ENCODE peak calls at places on chromosomes 16 and 17, in four cellular contexts. L is K562, C is GM12878, V is HepG2. B is an unnamed sample.

GRCh38 chr17:43988301-43988700 is 16.1 kb upstream of the NAGS start:
- DNase-seq in L (no peak), C (no peak), V (no peak), B (no peak)

GRCh38 chr17:59845595-59846390 is 47.0 kb downstream of the TUBD1 start:
- DNase-seq in L (peak; percentile 32), C (no peak), V (peak; percentile 89), B (no peak)

GRCh38 chr16:29818082-29818481 is 2.1 kb downstream of the PAGR1 start:
- DNase-seq in L (no peak), C (no peak), V (no peak), B (no peak)

GRCh38 chr17:4208228-4208627 is 55.6 kb downstream of the ANKFY1 start:
- DNase-seq in L (no peak), C (no peak), V (no peak), B (no peak)

GRCh38 chr16:85072947-85073346 is 39.3 kb downstream of the CIBAR2 start:
- DNase-seq in L (no peak), C (no peak), V (no peak), B (no peak)

GRCh38 chr16:57694556-57695377 is at the start of gene DRC7:
- DNase-seq in L (peak; percentile 81), C (no peak), V (peak; percentile 86), B (peak; percentile 70)

GRCh38 chr17:42389135-42389417 is 834 bp upstream of the STAT3 start:
- DNase-seq in L (no peak), C (no peak), V (no peak), B (no peak)

GRCh38 chr17:11495616-11496015 is 102.7 kb upstream of the DNAH9 start:
- DNase-seq in L (no peak), C (no peak), V (no peak), B (no peak)

GRCh38 chr17:10295728-10296343 is 77.0 kb downstream of the MYH13 start:
- DNase-seq in L (peak; percentile 51), C (peak; percentile 21), V (peak; percentile 52), B (peak; percentile 73)

GRCh38 chr16:29170393-29171239 is 185.8 kb downstream of the LAT start:
- DNase-seq in L (no peak), C (no peak), V (no peak), B (no peak)

GRCh38 chr17:82914375-82914774 is 74.6 kb upstream of the ZNF750 start:
- DNase-seq in L (no peak), C (no peak), V (no peak), B (peak; percentile 26)

GRCh38 chr16:71746442-71747046 is 22.0 kb upstream of the PHLPP2 start:
- DNase-seq in L (peak; percentile 46), C (no peak), V (peak; percentile 51), B (peak; percentile 59)

GRCh38 chr17:73030501-73030911 is 62.0 kb downstream of the SLC39A11 start:
- DNase-seq in L (no peak), C (no peak), V (peak; percentile 57), B (no peak)

GRCh38 chr17:70353408-70354092 is 184.2 kb downstream of the KCNJ2 start:
- DNase-seq in L (no peak), C (no peak), V (no peak), B (no peak)

GRCh38 chr16:81630632-81631026 is 148.5 kb upstream of the PLCG2 start:
- DNase-seq in L (no peak), C (no peak), V (no peak), B (no peak)

GRCh38 chr17:76700627-76701470 is 9.9 kb downstream of the MXRA7 start:
- DNase-seq in L (no peak), C (no peak), V (peak; percentile 86), B (no peak)

GRCh38 chr16:14398014-14398717 is 231.9 kb downstream of the PARN start:
- DNase-seq in L (no peak), C (no peak), V (no peak), B (no peak)

GRCh38 chr17:6070895-6071511 is 824 bp downstream of the WSCD1 start:
- DNase-seq in L (no peak), C (no peak), V (no peak), B (peak; percentile 27)

GRCh38 chr17:48522031-48522593 is 8.7 kb downstream of the HOXB1 start:
- DNase-seq in L (peak; percentile 92), C (no peak), V (no peak), B (no peak)

GRCh38 chr17:66715076-66715675 is 119.7 kb upstream of the CACNG5 start:
- DNase-seq in L (no peak), C (no peak), V (no peak), B (no peak)

GRCh38 chr16:87734644-87735043 is 31.1 kb downstream of the KLHDC4 start:
- DNase-seq in L (no peak), C (no peak), V (no peak), B (peak; percentile 45)

GRCh38 chr16:50846511-50846910 is 104.6 kb downstream of the CYLD start:
- DNase-seq in L (no peak), C (no peak), V (no peak), B (no peak)

GRCh38 chr16:82459580-82460256 is 167.1 kb upstream of the CDH13 start:
- DNase-seq in L (no peak), C (no peak), V (no peak), B (no peak)

GRCh38 chr16:21338537-21339268 is 60.6 kb upstream of the CRYM start:
- DNase-seq in L (no peak), C (no peak), V (peak; percentile 87), B (no peak)

GRCh38 chr16:69885722-69886121 is 65.4 kb upstream of the CLEC18A start:
- DNase-seq in L (no peak), C (no peak), V (no peak), B (no peak)

GRCh38 chr17:4247361-4247980 is 16.3 kb downstream of the ANKFY1 start:
- DNase-seq in L (no peak), C (no peak), V (no peak), B (no peak)

GRCh38 chr17:42010898-42011516 is 6.2 kb downstream of the DNAJC7 start:
- DNase-seq in L (peak; percentile 92), C (no peak), V (peak; percentile 52), B (no peak)

GRCh38 chr16:85124636-85125346 is 12.5 kb upstream of the CIBAR2 start:
- DNase-seq in L (no peak), C (no peak), V (no peak), B (no peak)

GRCh38 chr17:60573139-60573975 is 26.6 kb upstream of the PPM1D start:
- DNase-seq in L (no peak), C (no peak), V (peak; percentile 33), B (no peak)

GRCh38 chr16:23351360-23351759 is 49.3 kb downstream of the SCNN1B start:
- DNase-seq in L (no peak), C (no peak), V (no peak), B (no peak)

GRCh38 chr17:33686171-33686570 is 393.1 kb upstream of the ASIC2 start:
- DNase-seq in L (peak; percentile 77), C (no peak), V (no peak), B (peak; percentile 16)

GRCh38 chr17:44203731-44204452 is 4.2 kb upstream of the ATXN7L3 start:
- DNase-seq in L (peak; percentile 41), C (no peak), V (peak; percentile 78), B (peak; percentile 46)

GRCh38 chr17:64491034-64491860 is 5.6 kb downstream of the POLG2 start:
- DNase-seq in L (no peak), C (no peak), V (peak; percentile 57), B (no peak)

GRCh38 chr17:7883781-7884386 is 4.7 kb upstream of the CHD3 start:
- DNase-seq in L (peak; percentile 42), C (no peak), V (no peak), B (no peak)

GRCh38 chr17:61159415-61159814 is 240.2 kb upstream of the TBX2 start:
- DNase-seq in L (no peak), C (no peak), V (no peak), B (no peak)

GRCh38 chr16:58022601-58023371 is 2.8 kb upstream of the MMP15 start:
- DNase-seq in L (no peak), C (no peak), V (no peak), B (no peak)

GRCh38 chr17:49016775-49017463 is 19.7 kb downstream of the IGF2BP1 start:
- DNase-seq in L (no peak), C (no peak), V (no peak), B (no peak)

GRCh38 chr16:90044111-90044551 is 24.9 kb upstream of the DBNDD1 start:
- DNase-seq in L (peak; percentile 41), C (no peak), V (peak; percentile 50), B (no peak)

GRCh38 chr16:66382966-66383299 is 16.4 kb downstream of the CDH5 start:
- DNase-seq in L (no peak), C (no peak), V (peak; percentile 41), B (peak; percentile 45)

GRCh38 chr16:66380421-66380820 is 13.9 kb downstream of the CDH5 start:
- DNase-seq in L (no peak), C (no peak), V (no peak), B (no peak)

GRCh38 chr16:66383551-66383950 is 17.1 kb downstream of the CDH5 start:
- DNase-seq in L (no peak), C (no peak), V (no peak), B (no peak)

GRCh38 chr16:66381585-66382170 is 15.2 kb downstream of the CDH5 start:
- DNase-seq in L (no peak), C (no peak), V (no peak), B (no peak)

GRCh38 chr16:66382171-66382965 is 15.9 kb downstream of the CDH5 start:
- DNase-seq in L (no peak), C (no peak), V (no peak), B (no peak)
- TF ChIP-seq TARDBP in L (no peak), C (no peak), V (no peak), B (no peak)

GRCh38 chr16:49441366-49441780 is 67.8 kb downstream of the C16orf78 start:
- DNase-seq in L (no peak), C (peak; percentile 71), V (no peak), B (no peak)

GRCh38 chr16:49437344-49437743 is 63.7 kb downstream of the C16orf78 start:
- DNase-seq in L (no peak), C (no peak), V (no peak), B (no peak)

GRCh38 chr16:49440156-49441065 is 66.8 kb downstream of the C16orf78 start:
- DNase-seq in L (no peak), C (no peak), V (no peak), B (no peak)

GRCh38 chr16:49439050-49439449 is 65.4 kb downstream of the C16orf78 start:
- DNase-seq in L (no peak), C (no peak), V (no peak), B (no peak)

GRCh38 chr16:49439676-49440075 is 66.1 kb downstream of the C16orf78 start:
- DNase-seq in L (no peak), C (no peak), V (no peak), B (no peak)
- TF ChIP-seq FOXM1 in L (no peak), C (no peak), V (no peak), B (no peak)

GRCh38 chr17:31095239-31096105 is 695 bp downstream of the NF1 start:
- DNase-seq in L (peak; percentile 24), C (no peak), V (peak; percentile 7), B (peak; percentile 32)
- TF ChIP-seq TARDBP in L (no peak), C (no peak), V (no peak), B (no peak)

GRCh38 chr16:56620311-56620897 is 5.2 kb upstream of the MT1E start:
- DNase-seq in L (no peak), C (no peak), V (no peak), B (no peak)
- TF ChIP-seq FOXM1 in L (no peak), C (no peak), V (no peak), B (no peak)

GRCh38 chr17:80254396-80255241 is 6.0 kb upstream of the RNF213 start:
- DNase-seq in L (peak; percentile 70), C (peak; percentile 86), V (peak; percentile 88), B (no peak)
- TF ChIP-seq TARDBP in L (no peak), C (no peak), V (no peak), B (no peak)

GRCh38 chr17:39659286-39660010 is 5.7 kb upstream of the TCAP start:
- DNase-seq in L (no peak), C (no peak), V (no peak), B (no peak)
- TF ChIP-seq FOXM1 in L (no peak), C (no peak), V (no peak), B (no peak)

GRCh38 chr17:28381141-28381825 is 9.8 kb downstream of the SARM1 start:
- DNase-seq in L (no peak), C (no peak), V (no peak), B (no peak)
- TF ChIP-seq TARDBP in L (no peak), C (no peak), V (no peak), B (no peak)